ENCODE peak calls at places on chromosome 17, in six cellular contexts. W is NCI-H1105 treated with DMSO at 0.1 percent for 48 hours; Q is tibial artery; J is NCI-H187 treated with DMSO at 0.1 percent for 48 hours; B is activated CD8-positive, alpha-beta memory T cell treated with anti-CD3 and anti-CD28 coated beads for 4 hours; L is lower leg skin. Z is an unnamed sample.

GRCh38 chr17:74415608-74416396 is 16.1 kb upstream of the GPRC5C start:
- DNase-seq in W (no peak), B (no peak), Q (no peak), J (no peak), L (no peak), Z (no peak)

GRCh38 chr17:3695723-3696411 is at the start of gene P2RX5:
- DNase-seq in J (no peak), W (no peak), B (no peak), L (peak), Q (no peak), Z (no peak)

GRCh38 chr17:6713130-6713917 is at the start of gene SLC13A5:
- DNase-seq in B (no peak), J (no peak), L (peak), W (peak), Q (no peak), Z (no peak)

GRCh38 chr17:4968916-4969550 is 1.4 kb upstream of the SPAG7 start:
- DNase-seq in W (no peak), J (no peak), L (no peak), Q (no peak), B (no peak), Z (peak)

GRCh38 chr17:49962599-49963276 is 6.3 kb upstream of the DLX4 start:
- DNase-seq in Q (no peak), L (no peak), J (no peak), B (no peak), W (no peak), Z (no peak)

GRCh38 chr17:2238432-2239169 is 65.0 kb downstream of the SMG6 start:
- DNase-seq in Q (peak), W (no peak), J (no peak), B (no peak), L (no peak), Z (no peak)

GRCh38 chr17:75442168-75443103 is 14.0 kb upstream of the TMEM94 start:
- DNase-seq in L (no peak), B (no peak), J (no peak), Q (no peak), W (no peak), Z (no peak)

GRCh38 chr17:55157165-55157564 is 107.6 kb upstream of the HLF start:
- DNase-seq in B (no peak), L (no peak), J (no peak), Q (no peak), W (no peak), Z (no peak)

GRCh38 chr17:71985111-71986039 is 135.4 kb upstream of the SOX9 start:
- DNase-seq in Q (no peak), W (no peak), L (no peak), J (no peak), B (no peak), Z (no peak)

GRCh38 chr17:67993998-67994361 is 2.3 kb downstream of the C17orf58 start:
- DNase-seq in Q (no peak), B (no peak), J (no peak), W (peak), L (no peak), Z (no peak)

GRCh38 chr17:28908640-28909098 is 5.8 kb upstream of the DHRS13 start:
- DNase-seq in J (no peak), B (no peak), Q (peak), L (peak), W (no peak), Z (peak)

GRCh38 chr17:67082110-67082509 is 37.8 kb downstream of the CACNG1 start:
- DNase-seq in B (no peak), Q (no peak), W (no peak), J (no peak), L (no peak), Z (no peak)

GRCh38 chr17:82056729-82057621 is 5.3 kb downstream of the GPS1 start:
- DNase-seq in B (no peak), W (no peak), J (no peak), L (no peak), Q (no peak), Z (no peak)

GRCh38 chr17:35674552-35674951 is 56.9 kb upstream of the RASL10B start:
- DNase-seq in B (no peak), J (no peak), L (no peak), Q (no peak), W (no peak), Z (no peak)

GRCh38 chr17:28338056-28338768 is 2.7 kb downstream of the TNFAIP1 start:
- DNase-seq in B (no peak), L (no peak), J (no peak), Q (no peak), W (no peak), Z (no peak)

GRCh38 chr17:72604518-72604917 is 483.7 kb downstream of the SOX9 start:
- DNase-seq in L (no peak), J (no peak), Q (no peak), W (no peak), B (no peak), Z (no peak)

GRCh38 chr17:4035081-4035680 is 70.9 kb upstream of the ATP2A3 start:
- DNase-seq in W (no peak), J (no peak), B (no peak), Q (no peak), L (no peak), Z (no peak)

GRCh38 chr17:603405-604193 is 111.0 kb downstream of the VPS53 start:
- DNase-seq in Q (no peak), B (no peak), L (peak), J (no peak), W (no peak), Z (no peak)

GRCh38 chr17:35254107-35254802 is 11.4 kb downstream of the SLFN5 start:
- DNase-seq in B (no peak), W (no peak), Q (peak), J (no peak), L (peak), Z (peak)

GRCh38 chr17:74746376-74746775 is 2.1 kb upstream of the NHERF1 start:
- DNase-seq in Q (no peak), J (no peak), B (no peak), L (no peak), W (no peak), Z (no peak)

GRCh38 chr17:81870155-81870977 is 771 bp downstream of the ARHGDIA start:
- DNase-seq in B (no peak), L (peak), J (no peak), Q (no peak), W (no peak), Z (no peak)

GRCh38 chr17:31907342-31907975 is 6.0 kb upstream of the UTP6 start:
- DNase-seq in J (no peak), L (no peak), B (no peak), W (peak), Q (peak), Z (no peak)

GRCh38 chr17:64240741-64241347 is 22.2 kb downstream of the TEX2 start:
- DNase-seq in B (no peak), W (no peak), L (peak), J (no peak), Q (peak), Z (peak)

Z was measured in AG09319.